ENCODE peak calls at places on chromosomes 6 and 20, in nine cellular contexts. L, B, D, F, K, E, T, A and J are unnamed samples.
A peak's percentile ranks its signal among the peaks of the same experiment; 100 is the strongest.

GRCh38 chr20:63974402-63975200 is 4.8 kb downstream of the SAMD10 start:
- DNase-seq in D (no peak), L (no peak), B (no peak), A (peak; percentile 86), F (no peak), K (no peak), E (no peak), T (no peak), J (no peak)

GRCh38 chr20:58981564-58982364 is 708 bp downstream of the NELFCD start:
- DNase-seq in T (peak; percentile 62), E (no peak), F (no peak), B (peak; percentile 67), L (peak; percentile 7), K (no peak), A (peak; percentile 87), D (peak; percentile 22), J (no peak)

GRCh38 chr6:43200541-43200940 is 18.5 kb downstream of the CUL9 start:
- DNase-seq in F (no peak), B (no peak), K (no peak), E (no peak), L (no peak), D (no peak), A (no peak), T (no peak), J (no peak)

GRCh38 chr20:17992224-17992637 is 23.4 kb downstream of the MGME1 start:
- DNase-seq in K (no peak), F (no peak), A (no peak), L (no peak), E (no peak), B (no peak), T (no peak), D (no peak), J (no peak)

GRCh38 chr20:54292186-54292585 is 84.3 kb downstream of the PFDN4 start:
- DNase-seq in B (no peak), K (no peak), D (no peak), A (no peak), L (peak; percentile 55), T (no peak), E (no peak), F (no peak), J (no peak)

GRCh38 chr6:160259143-160259425 is 463 bp upstream of the SLC22A2 start:
- DNase-seq in K (no peak), D (no peak), E (no peak), L (no peak), F (no peak), B (no peak), A (no peak), T (no peak), J (no peak)

GRCh38 chr6:13156381-13156780 is 172.0 kb downstream of the TBC1D7 start:
- DNase-seq in T (no peak), A (no peak), K (no peak), B (no peak), F (no peak), E (no peak), D (no peak), L (no peak), J (no peak)

GRCh38 chr6:136586295-136586694 is 36.1 kb upstream of the MAP7 start:
- DNase-seq in A (no peak), L (peak; percentile 65), K (no peak), D (peak; percentile 84), B (no peak), E (no peak), F (no peak), T (no peak), J (peak; percentile 76)

GRCh38 chr6:163405412-163406309 is 8.9 kb upstream of the QKI start:
- DNase-seq in F (peak; percentile 41), T (no peak), L (no peak), B (no peak), E (no peak), A (peak; percentile 93), D (no peak), K (no peak), J (no peak)

GRCh38 chr20:46056970-46057855 is 28.2 kb downstream of the SLC12A5 start:
- DNase-seq in T (peak; percentile 73), D (peak; percentile 11), L (no peak), E (no peak), A (peak; percentile 83), K (no peak), F (no peak), B (no peak), J (no peak)

GRCh38 chr20:46060301-46060881 is 29.4 kb downstream of the NCOA5 start:
- DNase-seq in L (no peak), D (no peak), K (no peak), F (no peak), B (no peak), A (no peak), T (no peak), E (no peak), J (no peak)

GRCh38 chr20:46056027-46056833 is 27.2 kb downstream of the SLC12A5 start:
- DNase-seq in T (no peak), D (no peak), B (no peak), F (no peak), L (no peak), A (peak; percentile 48), K (no peak), E (no peak), J (no peak)

GRCh38 chr20:46058656-46059281 is 29.8 kb downstream of the SLC12A5 start:
- DNase-seq in A (peak; percentile 80), E (peak; percentile 71), F (no peak), L (no peak), T (no peak), K (no peak), D (no peak), B (no peak), J (no peak)

DNA sequence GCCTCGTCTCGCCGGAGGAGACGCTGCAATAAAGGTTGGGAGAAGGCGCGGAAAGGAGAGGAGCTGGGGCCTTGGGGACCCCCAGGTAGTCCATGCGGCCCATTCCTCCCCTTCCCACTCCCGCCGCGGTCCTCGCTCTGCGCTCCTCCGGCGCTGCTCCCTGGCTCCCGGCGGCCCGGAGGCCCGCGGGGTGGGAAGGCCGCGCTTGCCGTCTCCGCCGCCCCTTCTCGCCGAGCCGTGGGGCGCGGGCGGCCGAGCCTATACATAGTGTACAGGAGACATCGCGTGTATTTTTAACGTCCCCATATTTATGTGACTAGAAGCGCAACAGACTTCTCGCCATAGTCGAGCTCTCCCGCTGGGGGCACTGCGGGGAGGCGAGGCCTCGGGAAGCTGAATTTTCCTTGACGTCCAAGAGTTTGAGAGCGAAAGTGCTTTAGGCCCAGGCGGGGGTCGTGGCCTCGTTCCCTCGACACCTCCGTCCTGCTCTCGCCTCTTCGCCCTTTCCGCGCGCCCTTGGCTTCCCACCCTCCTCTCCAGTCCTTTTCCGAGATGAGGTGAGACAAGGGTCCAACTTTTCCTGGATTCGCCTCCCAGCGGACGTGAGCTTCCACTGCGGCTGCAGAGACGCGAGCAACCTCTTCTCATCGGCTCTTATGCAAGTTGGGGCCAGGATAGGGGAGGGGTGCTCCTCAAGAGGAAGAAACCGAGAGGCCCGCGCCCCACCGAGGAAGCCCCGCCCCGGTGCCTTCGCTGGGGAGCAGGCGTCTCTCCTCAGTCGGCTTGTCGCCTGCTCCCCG is 29.0 kb downstream of the SLC12A5 start:
- DNase-seq in L (peak; percentile 26), B (no peak), A (peak; percentile 91), T (no peak), D (peak; percentile 2), K (no peak), F (no peak), E (peak; percentile 71), J (no peak)
- TF ChIP-seq CTCF in L (peak; percentile 27), B (no peak), A (no peak), T (no peak), D (peak; percentile 66), K (peak; percentile 49), F (no peak), E (peak; percentile 61), J (peak; percentile 46)

DNA sequence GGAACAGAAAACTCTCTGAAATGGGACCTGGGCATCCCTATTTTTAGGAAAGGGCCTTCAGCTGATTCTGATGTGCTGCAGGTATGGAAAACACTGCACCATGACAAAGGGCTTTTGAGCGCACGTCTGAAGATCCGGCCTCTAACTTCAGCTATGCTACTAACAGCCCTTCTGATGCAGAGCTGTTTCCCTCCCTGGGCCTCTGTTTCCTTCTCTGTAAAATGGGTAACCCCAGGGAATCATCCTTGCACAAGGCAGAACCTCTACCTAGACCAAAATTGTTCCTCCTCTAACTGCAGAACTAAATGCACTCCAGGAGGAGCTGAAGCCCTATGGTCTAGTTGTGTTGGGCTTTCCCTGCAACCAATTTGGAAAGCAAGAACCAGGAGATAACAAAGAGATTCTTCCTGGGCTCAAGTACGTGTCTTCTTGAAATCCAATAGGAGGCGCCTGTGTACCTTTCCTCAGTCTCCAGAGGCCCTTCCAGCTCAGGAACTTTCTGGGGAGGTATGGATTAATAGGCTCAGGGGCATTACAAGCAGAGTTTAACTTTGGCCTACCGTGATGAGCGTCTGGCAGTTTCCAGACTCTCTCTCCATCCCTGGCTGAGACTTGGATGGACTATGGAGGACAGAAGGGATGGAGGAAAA is 5.9 kb downstream of the GPX5 start:
- DNase-seq in L (no peak), F (no peak), K (no peak), D (no peak), T (no peak), B (no peak), A (no peak), E (no peak), J (no peak)
- TF ChIP-seq CTCF in L (no peak), F (no peak), K (no peak), D (no peak), T (no peak), B (peak; percentile 6), A (no peak), E (no peak), J (no peak)

DNA sequence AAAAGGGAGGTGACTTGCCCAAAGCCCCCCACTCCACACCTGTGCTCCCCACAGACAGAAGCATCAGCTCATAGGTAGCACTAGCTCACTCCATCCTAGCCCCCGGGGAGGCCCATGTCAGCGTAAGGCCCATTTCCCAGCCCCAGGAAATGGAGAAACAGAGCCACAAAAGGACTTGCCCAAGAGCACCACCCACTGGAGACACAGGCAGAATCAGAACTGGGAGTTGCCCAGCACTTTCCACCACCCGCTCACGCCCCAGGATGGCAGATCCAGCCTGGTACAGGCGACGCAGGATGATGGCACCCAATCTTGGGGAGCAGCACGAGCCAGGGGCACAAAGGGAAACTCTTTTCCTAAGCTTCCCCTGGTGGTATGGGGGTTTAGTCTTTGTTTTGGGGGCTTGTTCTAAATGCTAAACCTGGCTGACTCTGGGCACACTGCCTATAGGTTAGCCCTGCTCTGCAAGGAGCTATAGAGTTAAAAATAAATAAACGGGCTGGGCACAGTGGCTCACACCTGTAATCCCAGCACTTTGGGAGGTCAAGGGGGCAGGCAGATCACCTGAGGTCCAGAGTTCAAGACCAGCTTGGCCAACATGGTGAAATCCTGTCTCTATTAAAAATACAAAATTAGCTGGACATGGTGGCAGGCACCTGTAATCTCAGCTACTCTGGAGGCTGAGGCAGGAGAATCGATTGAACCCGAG is 11.8 kb downstream of the C20orf203 start:
- DNase-seq in T (no peak), K (no peak), F (no peak), E (no peak), A (no peak), L (no peak), B (no peak), D (no peak), J (no peak)
- TF ChIP-seq CTCF in T (no peak), K (no peak), F (no peak), E (no peak), A (no peak), L (no peak), B (no peak), D (peak; percentile 19), J (no peak)

DNA sequence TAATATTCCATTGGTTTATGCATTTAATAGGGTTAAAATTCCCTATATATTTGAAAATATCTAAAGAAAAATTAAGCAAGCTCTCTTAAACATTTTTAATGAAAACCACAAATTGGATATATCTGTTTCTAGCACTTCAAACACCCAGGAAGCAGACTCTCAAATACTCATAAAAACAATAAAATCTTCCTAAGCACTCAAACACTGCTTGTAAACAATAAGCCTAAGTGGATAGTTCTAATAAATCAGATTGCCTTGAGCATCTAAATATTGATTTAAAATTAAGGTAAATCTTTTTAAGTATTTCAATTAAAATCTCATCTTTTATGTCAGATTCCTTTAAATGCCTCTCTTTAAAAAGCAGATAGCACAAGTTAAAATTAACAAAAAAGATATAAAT is 254.4 kb downstream of the KCNQ5 start:
- DNase-seq in K (no peak), E (no peak), B (no peak), F (no peak), L (no peak), A (no peak), T (no peak), D (no peak), J (no peak)
- TF ChIP-seq CTCF in K (no peak), E (no peak), B (no peak), F (no peak), L (no peak), A (no peak), T (no peak), D (no peak), J (no peak)